ENCODE peak calls at places on chromosomes 13 and 19, in six cellular contexts. W is A549, H is lower leg skin, S is MCF 10A, G is adrenal gland, F is transverse colon. O is an unnamed sample.
A peak's percentile ranks its signal among the peaks of the same experiment; 100 is the strongest.

GRCh38 chr19:776549-776948 is 20.7 kb upstream of the PTBP1 start:
- DNase-seq in G (no peak), H (no peak), S (no peak), F (no peak), W (no peak), O (no peak)

GRCh38 chr19:48372904-48373303 is 8.7 kb downstream of the SYNGR4 start:
- DNase-seq in W (peak; percentile 68), G (no peak), F (peak; percentile 56), H (no peak), S (peak; percentile 69), O (peak; percentile 31)

GRCh38 chr13:57846600-57847173 is 215.1 kb downstream of the PCDH17 start:
- DNase-seq in G (no peak), W (no peak), H (no peak), F (no peak), S (no peak), O (no peak)

GRCh38 chr13:50082426-50083283 is 67.4 kb downstream of the KCNRG start:
- DNase-seq in G (peak; percentile 69), F (peak; percentile 91), W (peak; percentile 91), S (peak; percentile 92), H (peak; percentile 56), O (peak; percentile 81)

GRCh38 chr19:18541992-18542935 is 1.1 kb downstream of the FKBP8 start:
- DNase-seq in S (no peak), F (no peak), H (no peak), W (no peak), G (no peak), O (no peak)

GRCh38 chr13:30341815-30342570 is 34.6 kb upstream of the KATNAL1 start:
- DNase-seq in F (peak; percentile 76), G (peak; percentile 90), S (peak; percentile 76), W (no peak), H (peak; percentile 88), O (peak; percentile 94)

GRCh38 chr13:21443171-21443570 is 15.9 kb downstream of the ZDHHC20 start:
- DNase-seq in G (no peak), H (no peak), W (no peak), S (no peak), F (no peak), O (no peak)

GRCh38 chr13:113427562-113428468 is 25.5 kb downstream of the ADPRHL1 start:
- DNase-seq in H (no peak), S (peak; percentile 42), G (no peak), F (no peak), W (no peak), O (no peak)

GRCh38 chr13:20713751-20714150 is 10.3 kb downstream of the IL17D start:
- DNase-seq in G (peak; percentile 79), F (no peak), W (no peak), H (no peak), S (no peak), O (no peak)

GRCh38 chr13:34738251-34739170 is 203.6 kb upstream of the NBEA start:
- DNase-seq in F (no peak), W (no peak), G (no peak), H (no peak), S (no peak), O (no peak)

GRCh38 chr13:30037766-30038165 is 187.3 kb upstream of the UBL3 start:
- DNase-seq in F (no peak), H (no peak), S (no peak), G (no peak), W (no peak), O (no peak)

DNA sequence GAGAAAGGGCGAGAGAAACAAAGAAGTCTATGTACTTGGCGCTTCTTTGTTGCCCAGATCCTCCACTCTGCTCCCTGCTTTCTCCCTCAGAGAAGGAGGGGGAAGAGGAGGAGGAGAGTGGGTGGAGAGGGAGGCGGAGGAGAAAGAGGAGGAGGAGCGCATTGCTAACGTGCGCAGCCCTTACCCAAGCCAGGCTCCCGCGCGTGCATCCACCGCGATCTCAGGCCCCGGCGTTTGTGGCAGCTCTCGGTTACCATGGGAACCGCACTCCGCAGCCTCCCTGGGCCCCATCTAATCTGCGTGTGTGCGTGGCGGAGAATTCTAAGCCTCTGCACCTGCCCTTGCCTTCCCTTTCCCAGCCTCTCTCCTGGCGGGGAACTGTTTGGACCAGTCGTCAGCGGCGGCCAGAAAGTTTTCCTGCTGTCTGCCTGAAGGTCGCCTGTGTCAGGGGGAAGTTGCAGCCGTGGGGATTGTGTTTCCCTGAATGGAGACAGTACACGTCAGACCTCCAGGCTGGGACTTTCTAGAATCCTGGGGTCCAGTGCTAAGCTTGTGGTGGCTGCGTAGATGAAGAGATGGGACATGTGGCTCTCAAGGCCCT is at the start of gene ERICH6B:
- DNase-seq in F (no peak), G (peak; percentile 21), W (peak; percentile 5), S (no peak), H (no peak), O (peak; percentile 5)
- TF ChIP-seq CTCF in F (no peak), G (no peak), W (no peak), S (no peak), H (no peak), O (no peak)

GRCh38 chr13:101939370-101939769 is 462.5 kb downstream of the FGF14 start:
- DNase-seq in F (no peak), S (no peak), W (no peak), H (no peak), G (no peak), O (no peak)

GRCh38 chr13:101941095-101941777 is 460.6 kb downstream of the FGF14 start:
- DNase-seq in H (no peak), S (peak; percentile 31), W (peak; percentile 6), G (no peak), F (no peak), O (peak; percentile 37)

GRCh38 chr13:101945435-101945834 is 456.4 kb downstream of the FGF14 start:
- DNase-seq in W (peak; percentile 7), H (no peak), F (no peak), S (peak; percentile 8), G (no peak), O (no peak)

GRCh38 chr13:101942535-101943157 is 459.2 kb downstream of the FGF14 start:
- DNase-seq in S (no peak), F (no peak), W (no peak), G (no peak), H (no peak), O (no peak)

GRCh38 chr13:101942038-101942437 is 459.8 kb downstream of the FGF14 start:
- DNase-seq in G (no peak), H (peak; percentile 22), F (peak; percentile 19), W (peak; percentile 27), S (peak; percentile 65), O (no peak)
- TF ChIP-seq CTCF in G (peak; percentile 69), H (no peak), F (peak; percentile 72), W (peak; percentile 46), S (peak; percentile 77), O (peak; percentile 39)

GRCh38 chr13:51768378-51768921 is 35.5 kb downstream of the DHRS12 start:
- DNase-seq in H (no peak), S (no peak), W (no peak), G (no peak), F (no peak), O (no peak)
- TF ChIP-seq CTCF in H (no peak), S (no peak), W (no peak), G (peak; percentile 24), F (no peak), O (no peak)

GRCh38 chr19:50008532-50008931 is 16.6 kb downstream of the VRK3 start:
- DNase-seq in W (peak; percentile 33), S (no peak), H (no peak), G (no peak), F (no peak), O (no peak)
- TF ChIP-seq CTCF in W (peak; percentile 29), S (no peak), H (no peak), G (no peak), F (no peak), O (no peak)

DNA sequence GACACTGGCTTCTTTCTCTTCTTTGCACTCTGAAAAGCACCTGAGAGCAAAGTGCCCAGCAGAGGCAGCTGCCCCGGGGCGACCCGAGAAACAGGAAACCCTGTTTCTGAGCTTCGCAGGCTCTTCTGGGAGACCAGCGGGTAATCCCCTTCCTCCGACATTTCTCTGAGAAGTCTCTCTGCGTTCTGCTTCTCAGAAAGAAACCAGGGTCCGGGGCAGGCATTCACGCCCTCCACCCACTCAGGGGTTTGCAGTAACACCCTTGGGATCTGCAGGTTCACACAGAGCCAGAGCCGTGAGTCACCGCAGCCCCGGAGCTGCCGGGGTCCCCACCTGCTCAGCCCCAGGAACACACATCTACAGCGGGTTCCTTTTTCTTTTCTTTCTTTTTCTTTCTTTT is 86.0 kb downstream of the GADD45B start:
- DNase-seq in S (peak; percentile 23), F (no peak), W (no peak), H (no peak), G (no peak), O (no peak)
- TF ChIP-seq CTCF in S (no peak), F (no peak), W (no peak), H (no peak), G (no peak), O (no peak)

DNA sequence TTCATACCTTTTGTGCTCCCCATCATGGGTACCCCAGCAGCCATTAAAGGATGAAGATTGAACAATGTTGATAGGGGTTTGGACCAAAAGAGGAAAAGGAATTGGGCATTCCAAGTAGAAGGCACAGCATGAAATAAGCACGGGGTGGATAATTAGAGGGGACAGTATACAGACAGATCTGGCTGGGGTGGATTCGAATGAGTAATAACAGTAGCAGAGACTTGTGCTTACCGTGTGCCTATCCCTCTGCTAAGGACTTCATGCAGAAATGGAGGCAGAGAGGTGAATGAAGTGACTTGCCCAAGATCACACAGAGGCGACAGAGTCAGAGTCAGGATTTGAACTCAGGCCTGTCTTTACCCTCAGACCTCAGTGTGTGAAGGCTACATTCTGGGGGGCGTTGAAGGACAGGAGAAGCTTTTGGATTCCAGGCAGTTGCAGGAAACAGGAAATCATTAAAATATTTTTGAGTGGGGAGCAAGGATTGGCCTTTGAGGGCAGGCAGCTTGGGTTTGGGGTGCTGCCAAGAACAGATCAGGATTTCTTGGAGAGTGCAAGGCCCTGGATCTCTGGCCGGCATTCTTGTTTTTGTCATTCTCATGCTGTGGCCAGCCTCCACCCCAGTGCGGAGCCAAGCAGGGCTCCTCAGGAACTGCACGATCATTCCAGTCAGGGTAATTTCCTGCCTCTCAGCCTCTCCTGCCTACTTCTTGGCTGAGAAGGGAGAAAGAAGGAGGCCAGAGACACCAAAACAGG is 18.7 kb downstream of the PAF1 start:
- DNase-seq in H (peak; percentile 79), W (no peak), F (peak; percentile 57), S (peak; percentile 47), G (peak; percentile 89), O (peak; percentile 75)
- TF ChIP-seq CTCF in H (no peak), W (no peak), F (no peak), S (no peak), G (no peak), O (no peak)

GRCh38 chr13:28408235-28408848 is 86.6 kb downstream of the FLT1 start:
- DNase-seq in H (peak; percentile 56), S (no peak), F (no peak), W (no peak), G (peak; percentile 39), O (peak; percentile 8)
- TF ChIP-seq CTCF in H (no peak), S (no peak), F (no peak), W (no peak), G (no peak), O (no peak)